ENCODE peak calls at places on chromosomes 3 and 15, in ten cellular contexts. T, N, X, D, I, P, Z, U, O and W are unnamed samples.

GRCh38 chr3:122555275-122556071 is 8.6 kb downstream of the PARP9 start:
- DNase-seq in D (no peak), T (no peak), Z (no peak), N (no peak), U (no peak), I (no peak), O (peak; percentile 49), P (no peak), X (no peak), W (no peak)

GRCh38 chr3:78804251-78805037 is 963.4 kb downstream of the ROBO1 start:
- DNase-seq in O (peak; percentile 28), X (no peak), T (no peak), U (no peak), P (no peak), N (no peak), I (no peak), D (no peak), Z (no peak), W (no peak)

GRCh38 chr3:114841515-114841914 is 305.6 kb downstream of the ZBTB20 start:
- DNase-seq in D (no peak), T (no peak), P (no peak), O (no peak), Z (no peak), X (no peak), N (no peak), I (no peak), U (no peak), W (no peak)

GRCh38 chr3:183506674-183507290 is 48.7 kb downstream of the KLHL6 start:
- DNase-seq in T (no peak), D (no peak), P (no peak), X (no peak), O (no peak), Z (no peak), U (no peak), I (no peak), N (no peak), W (no peak)

GRCh38 chr3:66073464-66074141 is 34.9 kb upstream of the MAGI1 start:
- DNase-seq in I (no peak), N (no peak), Z (no peak), D (no peak), T (no peak), P (no peak), O (peak; percentile 67), X (no peak), U (no peak), W (no peak)

GRCh38 chr3:128993461-128994172 is at the start of gene CFAP92:
- DNase-seq in I (peak; percentile 95), U (peak; percentile 85), T (peak; percentile 90), P (peak; percentile 89), O (peak; percentile 94), N (peak; percentile 90), D (peak; percentile 86), X (peak; percentile 63), Z (peak; percentile 80), W (peak; percentile 94)

GRCh38 chr15:74958908-74959642 is 2.5 kb upstream of the RPP25 start:
- DNase-seq in X (no peak), O (no peak), N (no peak), P (no peak), D (no peak), Z (no peak), T (no peak), I (peak; percentile 82), U (no peak), W (peak; percentile 58)

GRCh38 chr15:62491642-62492041 is 326.6 kb upstream of the C2CD4B start:
- DNase-seq in O (no peak), T (no peak), U (no peak), P (no peak), N (no peak), X (no peak), Z (no peak), I (no peak), D (no peak), W (no peak)

GRCh38 chr15:50653156-50653743 is 33.3 kb downstream of the TRPM7 start:
- DNase-seq in X (no peak), O (no peak), N (no peak), D (no peak), I (no peak), U (no peak), T (no peak), Z (no peak), P (no peak), W (no peak)

GRCh38 chr3:127799476-127800222 is 22.7 kb downstream of the MGLL start:
- DNase-seq in Z (no peak), I (no peak), O (no peak), T (no peak), U (no peak), P (no peak), N (no peak), D (no peak), X (no peak), W (no peak)

GRCh38 chr3:104437891-104438290 is 928.8 kb upstream of the ALCAM start:
- DNase-seq in P (no peak), D (peak; percentile 30), U (no peak), T (no peak), I (no peak), O (no peak), N (peak; percentile 21), X (peak; percentile 14), Z (no peak), W (no peak)

GRCh38 chr3:149356630-149357029 is 20.8 kb downstream of the TM4SF1 start:
- DNase-seq in N (no peak), T (no peak), U (no peak), I (no peak), P (no peak), O (no peak), X (no peak), Z (no peak), D (no peak), W (no peak)

GRCh38 chr3:37492468-37492867 is 318.1 kb upstream of the LRRFIP2 start:
- DNase-seq in N (no peak), P (no peak), I (no peak), X (no peak), T (no peak), U (no peak), Z (no peak), D (no peak), O (no peak), W (no peak)

GRCh38 chr15:62641782-62642181 is 400.8 kb upstream of the TPM1 start:
- DNase-seq in I (no peak), Z (no peak), T (peak; percentile 31), X (no peak), N (no peak), D (no peak), O (no peak), P (no peak), U (no peak), W (no peak)

GRCh38 chr3:187544326-187544725 is 125.9 kb downstream of the SST start:
- DNase-seq in I (no peak), X (no peak), Z (no peak), D (no peak), P (no peak), T (no peak), O (no peak), U (no peak), N (no peak), W (no peak)

GRCh38 chr15:65233651-65234050 is 22.4 kb upstream of the CILP start:
- DNase-seq in N (no peak), P (no peak), D (no peak), O (no peak), I (no peak), Z (no peak), X (no peak), U (no peak), T (no peak), W (no peak)

GRCh38 chr3:172258616-172259015 is 189.6 kb downstream of the GHSR start:
- DNase-seq in O (no peak), T (no peak), X (no peak), I (no peak), U (no peak), N (peak; percentile 48), D (peak; percentile 35), Z (no peak), P (no peak), W (no peak)

GRCh38 chr3:72347819-72348319 is 500.4 kb downstream of the SHQ1 start:
- DNase-seq in U (no peak), X (peak; percentile 33), O (peak; percentile 44), P (peak; percentile 62), N (peak; percentile 74), T (peak; percentile 70), I (no peak), Z (no peak), D (no peak), W (peak; percentile 73)

GRCh38 chr3:129795596-129795995 is 97.9 kb downstream of the TMCC1 start:
- DNase-seq in N (no peak), I (no peak), O (peak; percentile 44), Z (no peak), P (no peak), D (no peak), X (no peak), T (no peak), U (no peak), W (no peak)

GRCh38 chr3:105649469-105649868 is 219.3 kb downstream of the CBLB start:
- DNase-seq in U (no peak), P (no peak), N (no peak), I (peak; percentile 41), D (no peak), Z (no peak), T (no peak), X (no peak), O (no peak), W (no peak)